ENCODE peak calls at places on chromosomes 1 and 21, in four cellular contexts. One of them, this sample, is unnamed.
A peak's percentile ranks its signal among the peaks of the same experiment; 100 is the strongest.

GRCh38 chr1:2594001-2594640 is 7.5 kb downstream of the PRXL2B start:
- DNase-seq in HCT116: no peak
- DNase-seq in K562: no peak
- DNase-seq in HepG2: no peak
- DNase-seq in this sample: peak; percentile 80

GRCh38 chr1:206736878-206737728 is 33.5 kb upstream of the IL19 start:
- DNase-seq in HCT116: no peak
- DNase-seq in K562: no peak
- DNase-seq in HepG2: no peak
- DNase-seq in this sample: no peak

GRCh38 chr1:85603086-85603485 is 22.5 kb downstream of the CCN1 start:
- DNase-seq in HCT116: no peak
- DNase-seq in K562: no peak
- DNase-seq in HepG2: no peak
- DNase-seq in this sample: no peak

GRCh38 chr1:82486969-82487368 is 686.2 kb downstream of the ADGRL2 start:
- DNase-seq in HCT116: no peak
- DNase-seq in K562: no peak
- DNase-seq in HepG2: no peak
- DNase-seq in this sample: no peak

GRCh38 chr1:71908871-71909390 is 373.4 kb downstream of the NEGR1 start:
- DNase-seq in HCT116: no peak
- DNase-seq in K562: no peak
- DNase-seq in HepG2: no peak
- DNase-seq in this sample: no peak

GRCh38 chr21:30839304-30839703 is 9.7 kb upstream of the KRTAP7-1 start:
- DNase-seq in HCT116: no peak
- DNase-seq in K562: peak; percentile 17
- DNase-seq in HepG2: peak; percentile 2
- DNase-seq in this sample: peak; percentile 25

GRCh38 chr1:14255711-14256110 is 342.8 kb upstream of the KAZN start:
- DNase-seq in HCT116: no peak
- DNase-seq in K562: no peak
- DNase-seq in HepG2: no peak
- DNase-seq in this sample: no peak

GRCh38 chr1:109047339-109047738 is 5.4 kb upstream of the WDR47 start:
- DNase-seq in HCT116: no peak
- DNase-seq in K562: no peak
- DNase-seq in HepG2: no peak
- DNase-seq in this sample: no peak

GRCh38 chr1:177615251-177615650 is 354.6 kb downstream of the SEC16B start:
- DNase-seq in HCT116: no peak
- DNase-seq in K562: no peak
- DNase-seq in HepG2: no peak
- DNase-seq in this sample: no peak

GRCh38 chr1:201598396-201598795 is 59.5 kb downstream of the NAV1 start:
- DNase-seq in HCT116: no peak
- DNase-seq in K562: no peak
- DNase-seq in HepG2: no peak
- DNase-seq in this sample: no peak

GRCh38 chr1:63980706-63981407 is 207.0 kb downstream of the ROR1 start:
- DNase-seq in HCT116: no peak
- DNase-seq in K562: no peak
- DNase-seq in HepG2: no peak
- DNase-seq in this sample: no peak

GRCh38 chr1:204307334-204307883 is 52.3 kb downstream of the PLEKHA6 start:
- DNase-seq in HCT116: no peak
- DNase-seq in K562: no peak
- DNase-seq in HepG2: no peak
- DNase-seq in this sample: no peak

GRCh38 chr1:103516283-103516682 is 9.2 kb upstream of the RNPC3 start:
- DNase-seq in HCT116: no peak
- DNase-seq in K562: no peak
- DNase-seq in HepG2: no peak
- DNase-seq in this sample: no peak

GRCh38 chr21:39637197-39637970 is 24.6 kb downstream of the B3GALT5 start:
- DNase-seq in HCT116: no peak
- DNase-seq in K562: no peak
- DNase-seq in HepG2: no peak
- DNase-seq in this sample: no peak

GRCh38 chr21:18622383-18622782 is 218.8 kb upstream of the TMPRSS15 start:
- DNase-seq in HCT116: no peak
- DNase-seq in K562: no peak
- DNase-seq in HepG2: no peak
- DNase-seq in this sample: no peak

GRCh38 chr1:17671314-17671705 is 83.8 kb upstream of the ACTL8 start:
- DNase-seq in HCT116: no peak
- DNase-seq in K562: no peak
- DNase-seq in HepG2: no peak
- DNase-seq in this sample: peak; percentile 85

GRCh38 chr1:220786337-220787068 is at the start of gene MTARC1:
- DNase-seq in HCT116: no peak
- DNase-seq in K562: no peak
- DNase-seq in HepG2: peak; percentile 86
- DNase-seq in this sample: peak; percentile 95

GRCh38 chr1:190043655-190044054 is 434.0 kb downstream of the BRINP3 start:
- DNase-seq in HCT116: no peak
- DNase-seq in K562: no peak
- DNase-seq in HepG2: no peak
- DNase-seq in this sample: no peak

GRCh38 chr1:43270421-43271095 is 775 bp downstream of the TMEM125 start:
- DNase-seq in HCT116: peak; percentile 65
- DNase-seq in K562: peak; percentile 86
- DNase-seq in HepG2: no peak
- DNase-seq in this sample: peak; percentile 17

GRCh38 chr1:196403803-196404690 is 204.2 kb downstream of the KCNT2 start:
- DNase-seq in HCT116: no peak
- DNase-seq in K562: no peak
- DNase-seq in HepG2: no peak
- DNase-seq in this sample: no peak

GRCh38 chr1:108609483-108610066 is 49.7 kb downstream of the EEIG2 start:
- DNase-seq in HCT116: no peak
- DNase-seq in K562: no peak
- DNase-seq in HepG2: no peak
- DNase-seq in this sample: no peak

GRCh38 chr1:205965039-205965630 is 21.9 kb upstream of the SLC26A9 start:
- DNase-seq in HCT116: no peak
- DNase-seq in K562: no peak
- DNase-seq in HepG2: no peak
- DNase-seq in this sample: no peak

GRCh38 chr21:10425856-10426255 is 95.5 kb upstream of the TPTE start:
- DNase-seq in HCT116: no peak
- DNase-seq in K562: peak; percentile 18
- DNase-seq in HepG2: no peak
- DNase-seq in this sample: no peak

GRCh38 chr1:17630048-17630830 is 90.7 kb downstream of the ARHGEF10L start:
- DNase-seq in HCT116: no peak
- DNase-seq in K562: no peak
- DNase-seq in HepG2: no peak
- DNase-seq in this sample: no peak

GRCh38 chr1:91546876-91547275 is 46.2 kb downstream of the CDC7 start:
- DNase-seq in HCT116: no peak
- DNase-seq in K562: no peak
- DNase-seq in HepG2: no peak
- DNase-seq in this sample: peak; percentile 23

GRCh38 chr1:27724961-27725373 is 794 bp upstream of the FAM76A start:
- DNase-seq in HCT116: no peak
- DNase-seq in K562: peak; percentile 32
- DNase-seq in HepG2: peak; percentile 68
- DNase-seq in this sample: peak; percentile 9

GRCh38 chr21:44989943-44990780 is 50.3 kb downstream of the SLX9 start:
- DNase-seq in HCT116: no peak
- DNase-seq in K562: no peak
- DNase-seq in HepG2: no peak
- DNase-seq in this sample: peak; percentile 70

GRCh38 chr1:92043621-92044020 is 13.8 kb downstream of the EPHX4 start:
- DNase-seq in HCT116: no peak
- DNase-seq in K562: no peak
- DNase-seq in HepG2: no peak
- DNase-seq in this sample: no peak

GRCh38 chr1:36522461-36523229 is 39.9 kb upstream of the CSF3R start:
- DNase-seq in HCT116: no peak
- DNase-seq in K562: no peak
- DNase-seq in HepG2: no peak
- DNase-seq in this sample: no peak

GRCh38 chr1:151846062-151846568 is 6.5 kb upstream of the C2CD4D start:
- DNase-seq in HCT116: peak; percentile 24
- DNase-seq in K562: peak; percentile 49
- DNase-seq in HepG2: peak; percentile 41
- DNase-seq in this sample: no peak

GRCh38 chr1:115210302-115210711 is 121.0 kb upstream of the TSPAN2 start:
- DNase-seq in HCT116: no peak
- DNase-seq in K562: no peak
- DNase-seq in HepG2: no peak
- DNase-seq in this sample: no peak

GRCh38 chr1:24995661-24996060 is 65.6 kb upstream of the RUNX3 start:
- DNase-seq in HCT116: no peak
- DNase-seq in K562: no peak
- DNase-seq in HepG2: no peak
- DNase-seq in this sample: no peak

GRCh38 chr1:24998554-24999245 is 68.6 kb upstream of the RUNX3 start:
- DNase-seq in HCT116: no peak
- DNase-seq in K562: no peak
- DNase-seq in HepG2: no peak
- DNase-seq in this sample: no peak

GRCh38 chr1:24996456-24996855 is 66.4 kb upstream of the RUNX3 start:
- DNase-seq in HCT116: no peak
- DNase-seq in K562: no peak
- DNase-seq in HepG2: no peak
- DNase-seq in this sample: no peak

GRCh38 chr1:24995121-24995520 is 65.0 kb upstream of the RUNX3 start:
- DNase-seq in HCT116: no peak
- DNase-seq in K562: no peak
- DNase-seq in HepG2: no peak
- DNase-seq in this sample: no peak

DNA sequence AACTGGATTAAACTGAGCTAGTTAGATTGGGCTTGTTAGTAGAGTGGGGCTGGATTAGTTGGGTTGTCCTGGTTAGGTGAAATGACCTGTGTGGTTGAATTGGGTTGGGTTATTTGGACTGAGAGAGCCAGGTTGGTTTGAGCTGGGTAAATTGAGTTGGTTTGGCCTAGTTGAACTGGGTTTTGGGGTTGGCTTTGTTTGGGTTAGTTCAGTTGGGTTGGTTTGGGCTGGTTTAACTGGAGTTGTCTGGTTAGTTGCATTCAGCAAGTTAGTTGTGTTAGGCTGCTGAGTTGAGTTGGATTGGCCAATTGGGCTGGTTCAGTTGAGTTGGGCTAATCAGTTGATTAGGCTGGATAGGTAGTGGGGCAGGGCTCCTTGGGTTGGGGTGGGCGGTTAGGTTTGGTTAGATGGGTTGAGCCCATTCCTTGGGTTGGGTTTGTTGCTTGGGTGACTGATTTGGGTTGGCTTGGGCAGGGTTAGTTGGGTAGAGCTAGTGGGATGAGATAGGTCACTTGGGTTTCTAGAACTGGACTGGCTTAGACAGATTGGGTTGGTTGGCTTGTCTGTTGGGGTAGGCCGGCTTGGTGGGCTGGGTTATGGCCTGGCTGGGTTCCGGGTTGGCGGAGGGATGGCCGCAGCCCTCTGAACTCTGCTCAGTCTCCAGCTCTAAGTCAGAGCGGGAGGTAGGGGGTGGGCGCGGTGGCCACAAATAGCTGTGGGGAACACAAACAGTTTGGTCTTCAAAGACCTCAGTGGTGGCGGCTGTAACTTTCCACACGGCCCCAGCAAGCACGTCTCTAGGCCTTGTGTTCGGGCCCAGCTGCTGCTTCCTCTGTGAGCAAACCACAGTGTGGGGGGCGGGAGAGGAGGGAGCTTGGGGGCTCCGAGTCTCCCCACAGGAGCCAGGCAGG is 67.2 kb upstream of the RUNX3 start:
- DNase-seq in HCT116: no peak
- DNase-seq in K562: no peak
- DNase-seq in HepG2: no peak
- DNase-seq in this sample: no peak
- TF ChIP-seq SIN3A in HCT116: no peak
- TF ChIP-seq SIN3A in K562: no peak
- TF ChIP-seq SIN3A in HepG2: no peak
- TF ChIP-seq SIN3A in this sample: no peak

GRCh38 chr1:180696361-180696760 is 64.5 kb downstream of the XPR1 start:
- DNase-seq in HCT116: no peak
- DNase-seq in K562: no peak
- DNase-seq in HepG2: no peak
- DNase-seq in this sample: no peak

GRCh38 chr1:180695282-180695681 is 63.5 kb downstream of the XPR1 start:
- DNase-seq in HCT116: no peak
- DNase-seq in K562: no peak
- DNase-seq in HepG2: no peak
- DNase-seq in this sample: no peak

GRCh38 chr1:180693564-180694244 is 61.9 kb downstream of the XPR1 start:
- DNase-seq in HCT116: no peak
- DNase-seq in K562: no peak
- DNase-seq in HepG2: no peak
- DNase-seq in this sample: no peak

DNA sequence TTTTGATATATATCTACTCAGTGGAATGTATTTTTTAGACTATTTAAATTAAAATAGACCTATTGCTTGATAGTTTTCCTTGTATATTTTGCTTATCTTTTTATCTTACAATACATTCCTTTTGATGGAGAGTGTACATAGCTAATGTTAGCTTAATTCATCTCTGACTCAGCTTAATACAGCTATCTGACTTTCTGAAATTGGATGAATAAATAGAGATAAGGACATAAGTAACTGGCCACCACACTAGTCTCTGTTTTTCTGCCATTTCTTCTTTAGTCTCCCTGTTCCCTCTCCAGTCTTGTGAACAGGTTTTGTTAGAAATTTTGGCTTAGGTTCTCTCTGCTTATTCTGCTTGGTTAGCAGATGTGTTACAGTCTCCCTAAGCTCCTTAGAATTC is 59.5 kb downstream of the XPR1 start:
- DNase-seq in HCT116: no peak
- DNase-seq in K562: no peak
- DNase-seq in HepG2: no peak
- DNase-seq in this sample: no peak
- TF ChIP-seq ELF1 in HCT116: no peak
- TF ChIP-seq ELF1 in K562: no peak
- TF ChIP-seq ELF1 in HepG2: no peak
- TF ChIP-seq ELF1 in this sample: no peak

GRCh38 chr1:209222826-209223225 is 360.7 kb upstream of the CAMK1G start:
- DNase-seq in HCT116: no peak
- DNase-seq in K562: no peak
- DNase-seq in HepG2: no peak
- DNase-seq in this sample: peak; percentile 87
- H3K27ac ChIP-seq in HCT116: no peak overlapping the region
- H3K27ac ChIP-seq in K562: no peak overlapping the region
- H3K27ac ChIP-seq in HepG2: no peak overlapping the region
- H3K27ac ChIP-seq in this sample: peak overlapping the region; percentile 97

GRCh38 chr1:29239142-29239541 is 2.8 kb downstream of the PTPRU start:
- DNase-seq in HCT116: no peak
- DNase-seq in K562: no peak
- DNase-seq in HepG2: peak; percentile 86
- DNase-seq in this sample: peak; percentile 38
- TF ChIP-seq SIN3A in HCT116: no peak
- TF ChIP-seq SIN3A in K562: no peak
- TF ChIP-seq SIN3A in HepG2: no peak
- TF ChIP-seq SIN3A in this sample: no peak

GRCh38 chr1:46081620-46082019 is 50.8 kb downstream of the PIK3R3 start:
- DNase-seq in HCT116: no peak
- DNase-seq in K562: no peak
- DNase-seq in HepG2: no peak
- DNase-seq in this sample: no peak
- TF ChIP-seq ELF1 in HCT116: no peak
- TF ChIP-seq ELF1 in K562: no peak
- TF ChIP-seq ELF1 in HepG2: no peak
- TF ChIP-seq ELF1 in this sample: no peak

GRCh38 chr1:232503497-232503896 is 126.4 kb downstream of the SIPA1L2 start:
- DNase-seq in HCT116: no peak
- DNase-seq in K562: no peak
- DNase-seq in HepG2: no peak
- DNase-seq in this sample: no peak
- H3K27ac ChIP-seq in HCT116: no peak overlapping the region
- H3K27ac ChIP-seq in K562: no peak overlapping the region
- H3K27ac ChIP-seq in HepG2: no peak overlapping the region
- H3K27ac ChIP-seq in this sample: no peak overlapping the region